ENCODE peak calls at places on chromosomes 6 and 20, in ten cellular contexts. One of them, this sample, is unnamed.

GRCh38 chr6:17962436-17963031 is 24.9 kb downstream of the KIF13A start:
- DNase-seq in PC-3: no peak
- DNase-seq in fibroblast of mammary gland: peak
- DNase-seq in gastrocnemius medialis: peak
- DNase-seq in lower lobe of right lung: peak
- DNase-seq in CD8-positive, alpha-beta T cell: no peak
- DNase-seq in heart right ventricle: peak
- DNase-seq in ovary: peak
- DNase-seq in spleen: no peak
- DNase-seq in BE2C: peak
- DNase-seq in this sample: peak

GRCh38 chr6:30690403-30691207 is at the start of gene NRM:
- DNase-seq in fibroblast of mammary gland: peak
- DNase-seq in gastrocnemius medialis: peak
- DNase-seq in spleen: peak
- DNase-seq in lower lobe of right lung: peak
- DNase-seq in PC-3: peak
- DNase-seq in BE2C: peak
- DNase-seq in ovary: peak
- DNase-seq in CD8-positive, alpha-beta T cell: no peak
- DNase-seq in heart right ventricle: peak
- DNase-seq in this sample: no peak

GRCh38 chr20:2301164-2301622 is 5.4 kb downstream of the TGM3 start:
- DNase-seq in heart right ventricle: peak
- DNase-seq in lower lobe of right lung: peak
- DNase-seq in ovary: no peak
- DNase-seq in PC-3: no peak
- DNase-seq in CD8-positive, alpha-beta T cell: no peak
- DNase-seq in fibroblast of mammary gland: peak
- DNase-seq in gastrocnemius medialis: peak
- DNase-seq in spleen: peak
- DNase-seq in BE2C: no peak
- DNase-seq in this sample: no peak

GRCh38 chr6:1527098-1527497 is 82.6 kb upstream of the FOXC1 start:
- DNase-seq in heart right ventricle: peak
- DNase-seq in ovary: peak
- DNase-seq in CD8-positive, alpha-beta T cell: no peak
- DNase-seq in spleen: peak
- DNase-seq in lower lobe of right lung: no peak
- DNase-seq in BE2C: no peak
- DNase-seq in PC-3: no peak
- DNase-seq in fibroblast of mammary gland: peak
- DNase-seq in gastrocnemius medialis: peak
- DNase-seq in this sample: no peak

GRCh38 chr6:37866590-37867507 is 47.3 kb downstream of the ZFAND3 start:
- DNase-seq in fibroblast of mammary gland: no peak
- DNase-seq in ovary: no peak
- DNase-seq in PC-3: no peak
- DNase-seq in lower lobe of right lung: no peak
- DNase-seq in spleen: no peak
- DNase-seq in gastrocnemius medialis: no peak
- DNase-seq in BE2C: no peak
- DNase-seq in CD8-positive, alpha-beta T cell: no peak
- DNase-seq in heart right ventricle: no peak
- DNase-seq in this sample: no peak

GRCh38 chr6:136160255-136160654 is 89.9 kb downstream of the MTFR2 start:
- DNase-seq in fibroblast of mammary gland: no peak
- DNase-seq in spleen: no peak
- DNase-seq in heart right ventricle: no peak
- DNase-seq in lower lobe of right lung: no peak
- DNase-seq in PC-3: no peak
- DNase-seq in ovary: no peak
- DNase-seq in gastrocnemius medialis: no peak
- DNase-seq in BE2C: no peak
- DNase-seq in CD8-positive, alpha-beta T cell: no peak
- DNase-seq in this sample: no peak

GRCh38 chr6:99184696-99185095 is 164.8 kb downstream of the FAXC start:
- DNase-seq in lower lobe of right lung: no peak
- DNase-seq in ovary: no peak
- DNase-seq in BE2C: no peak
- DNase-seq in PC-3: no peak
- DNase-seq in heart right ventricle: no peak
- DNase-seq in spleen: no peak
- DNase-seq in fibroblast of mammary gland: no peak
- DNase-seq in gastrocnemius medialis: no peak
- DNase-seq in CD8-positive, alpha-beta T cell: no peak
- DNase-seq in this sample: no peak

GRCh38 chr20:20785226-20785625 is 72.8 kb upstream of the RALGAPA2 start:
- DNase-seq in spleen: no peak
- DNase-seq in PC-3: no peak
- DNase-seq in ovary: no peak
- DNase-seq in fibroblast of mammary gland: no peak
- DNase-seq in CD8-positive, alpha-beta T cell: no peak
- DNase-seq in BE2C: no peak
- DNase-seq in lower lobe of right lung: no peak
- DNase-seq in heart right ventricle: no peak
- DNase-seq in gastrocnemius medialis: no peak
- DNase-seq in this sample: no peak

GRCh38 chr6:8628063-8628462 is 192.7 kb upstream of the SLC35B3 start:
- DNase-seq in BE2C: no peak
- DNase-seq in fibroblast of mammary gland: peak
- DNase-seq in PC-3: no peak
- DNase-seq in CD8-positive, alpha-beta T cell: no peak
- DNase-seq in lower lobe of right lung: no peak
- DNase-seq in spleen: no peak
- DNase-seq in ovary: no peak
- DNase-seq in heart right ventricle: no peak
- DNase-seq in gastrocnemius medialis: no peak
- DNase-seq in this sample: no peak

GRCh38 chr6:101761124-101761601 is 367.7 kb downstream of the GRIK2 start:
- DNase-seq in gastrocnemius medialis: no peak
- DNase-seq in PC-3: peak
- DNase-seq in lower lobe of right lung: no peak
- DNase-seq in spleen: no peak
- DNase-seq in heart right ventricle: no peak
- DNase-seq in CD8-positive, alpha-beta T cell: no peak
- DNase-seq in fibroblast of mammary gland: peak
- DNase-seq in ovary: no peak
- DNase-seq in BE2C: no peak
- DNase-seq in this sample: peak

GRCh38 chr20:37543828-37544227 is 16.2 kb upstream of the BLCAP start:
- DNase-seq in heart right ventricle: no peak
- DNase-seq in CD8-positive, alpha-beta T cell: no peak
- DNase-seq in PC-3: peak
- DNase-seq in spleen: no peak
- DNase-seq in gastrocnemius medialis: no peak
- DNase-seq in fibroblast of mammary gland: peak
- DNase-seq in lower lobe of right lung: no peak
- DNase-seq in BE2C: no peak
- DNase-seq in ovary: no peak
- DNase-seq in this sample: no peak

GRCh38 chr6:102763886-102764285 is 1370.4 kb downstream of the GRIK2 start:
- DNase-seq in PC-3: no peak
- DNase-seq in lower lobe of right lung: no peak
- DNase-seq in ovary: no peak
- DNase-seq in heart right ventricle: no peak
- DNase-seq in fibroblast of mammary gland: no peak
- DNase-seq in spleen: no peak
- DNase-seq in gastrocnemius medialis: no peak
- DNase-seq in BE2C: no peak
- DNase-seq in CD8-positive, alpha-beta T cell: no peak
- DNase-seq in this sample: no peak

GRCh38 chr20:2688041-2688591 is 4.5 kb upstream of the EBF4 start:
- DNase-seq in spleen: peak
- DNase-seq in lower lobe of right lung: peak
- DNase-seq in gastrocnemius medialis: no peak
- DNase-seq in fibroblast of mammary gland: peak
- DNase-seq in heart right ventricle: peak
- DNase-seq in CD8-positive, alpha-beta T cell: peak
- DNase-seq in BE2C: peak
- DNase-seq in ovary: peak
- DNase-seq in PC-3: peak
- DNase-seq in this sample: no peak

DNA sequence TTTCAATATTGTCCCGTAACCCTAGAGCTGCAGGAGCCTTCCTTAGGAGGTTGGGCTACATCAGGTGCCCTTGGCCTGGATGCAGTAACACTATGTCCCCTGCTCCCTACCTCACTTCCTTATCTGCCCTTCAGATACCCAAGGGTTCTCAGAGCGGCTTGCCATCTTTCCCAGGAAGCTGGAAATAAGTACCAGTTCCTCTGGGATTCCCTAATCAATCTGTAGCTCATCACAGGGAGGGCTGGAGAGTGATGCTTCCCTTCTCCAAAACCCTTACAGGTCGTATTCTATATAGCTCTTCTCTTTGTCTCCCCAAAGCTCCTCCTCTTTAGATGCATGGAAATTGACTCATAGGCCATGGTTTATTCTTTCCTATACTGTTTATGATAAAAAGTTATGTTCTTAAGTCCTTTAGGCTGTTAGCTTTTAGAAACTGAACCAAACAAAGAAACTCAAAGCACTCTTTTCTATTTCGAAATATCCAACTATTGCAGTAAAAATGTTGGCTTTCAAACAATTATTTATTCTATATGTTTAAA is 4.2 kb downstream of the MYCT1 start:
- DNase-seq in gastrocnemius medialis: no peak
- DNase-seq in CD8-positive, alpha-beta T cell: no peak
- DNase-seq in heart right ventricle: no peak
- DNase-seq in BE2C: no peak
- DNase-seq in ovary: no peak
- DNase-seq in fibroblast of mammary gland: no peak
- DNase-seq in spleen: no peak
- DNase-seq in PC-3: no peak
- DNase-seq in lower lobe of right lung: no peak
- DNase-seq in this sample: no peak
- H3K4me3 ChIP-seq in gastrocnemius medialis: peak
- H3K4me3 ChIP-seq in CD8-positive, alpha-beta T cell: no peak
- H3K4me3 ChIP-seq in heart right ventricle: peak
- H3K4me3 ChIP-seq in BE2C: no peak
- H3K4me3 ChIP-seq in ovary: no peak
- H3K4me3 ChIP-seq in fibroblast of mammary gland: no peak
- H3K4me3 ChIP-seq in spleen: no peak
- H3K4me3 ChIP-seq in PC-3: no peak
- H3K4me3 ChIP-seq in lower lobe of right lung: peak
- H3K4me3 ChIP-seq in this sample: no peak

GRCh38 chr6:20873425-20874190 is 339.4 kb downstream of the CDKAL1 start:
- DNase-seq in ovary: no peak
- DNase-seq in PC-3: peak
- DNase-seq in heart right ventricle: no peak
- DNase-seq in spleen: no peak
- DNase-seq in gastrocnemius medialis: no peak
- DNase-seq in fibroblast of mammary gland: peak
- DNase-seq in lower lobe of right lung: no peak
- DNase-seq in BE2C: peak
- DNase-seq in CD8-positive, alpha-beta T cell: no peak
- DNase-seq in this sample: no peak
- TF ChIP-seq CTCF in ovary: no peak
- TF ChIP-seq CTCF in PC-3: peak
- TF ChIP-seq CTCF in heart right ventricle: peak
- TF ChIP-seq CTCF in spleen: no peak
- TF ChIP-seq CTCF in gastrocnemius medialis: no peak
- TF ChIP-seq CTCF in fibroblast of mammary gland: peak
- TF ChIP-seq CTCF in lower lobe of right lung: no peak
- TF ChIP-seq CTCF in BE2C: peak
- TF ChIP-seq CTCF in CD8-positive, alpha-beta T cell: no peak
- TF ChIP-seq CTCF in this sample: peak

GRCh38 chr6:130467146-130467545 is 101.3 kb downstream of the TMEM200A start:
- DNase-seq in PC-3: no peak
- DNase-seq in BE2C: no peak
- DNase-seq in gastrocnemius medialis: no peak
- DNase-seq in CD8-positive, alpha-beta T cell: no peak
- DNase-seq in lower lobe of right lung: no peak
- DNase-seq in heart right ventricle: no peak
- DNase-seq in ovary: no peak
- DNase-seq in fibroblast of mammary gland: no peak
- DNase-seq in spleen: no peak
- DNase-seq in this sample: no peak

GRCh38 chr6:130466052-130466743 is 100.4 kb downstream of the TMEM200A start:
- DNase-seq in CD8-positive, alpha-beta T cell: no peak
- DNase-seq in lower lobe of right lung: no peak
- DNase-seq in PC-3: peak
- DNase-seq in ovary: no peak
- DNase-seq in heart right ventricle: no peak
- DNase-seq in fibroblast of mammary gland: peak
- DNase-seq in BE2C: no peak
- DNase-seq in gastrocnemius medialis: no peak
- DNase-seq in spleen: no peak
- DNase-seq in this sample: no peak

GRCh38 chr6:130470777-130471176 is 105.0 kb downstream of the TMEM200A start:
- DNase-seq in fibroblast of mammary gland: no peak
- DNase-seq in PC-3: no peak
- DNase-seq in lower lobe of right lung: no peak
- DNase-seq in ovary: no peak
- DNase-seq in BE2C: no peak
- DNase-seq in spleen: no peak
- DNase-seq in heart right ventricle: no peak
- DNase-seq in CD8-positive, alpha-beta T cell: no peak
- DNase-seq in gastrocnemius medialis: no peak
- DNase-seq in this sample: no peak

GRCh38 chr6:130466744-130467052 is 100.9 kb downstream of the TMEM200A start:
- DNase-seq in gastrocnemius medialis: no peak
- DNase-seq in PC-3: no peak
- DNase-seq in spleen: no peak
- DNase-seq in BE2C: no peak
- DNase-seq in CD8-positive, alpha-beta T cell: no peak
- DNase-seq in heart right ventricle: no peak
- DNase-seq in ovary: no peak
- DNase-seq in fibroblast of mammary gland: peak
- DNase-seq in lower lobe of right lung: no peak
- DNase-seq in this sample: no peak

GRCh38 chr6:130467595-130467994 is 101.8 kb downstream of the TMEM200A start:
- DNase-seq in spleen: no peak
- DNase-seq in heart right ventricle: no peak
- DNase-seq in lower lobe of right lung: no peak
- DNase-seq in fibroblast of mammary gland: no peak
- DNase-seq in CD8-positive, alpha-beta T cell: no peak
- DNase-seq in gastrocnemius medialis: no peak
- DNase-seq in PC-3: no peak
- DNase-seq in BE2C: no peak
- DNase-seq in ovary: no peak
- DNase-seq in this sample: no peak
- H3K4me3 ChIP-seq in spleen: no peak
- H3K4me3 ChIP-seq in heart right ventricle: no peak
- H3K4me3 ChIP-seq in lower lobe of right lung: no peak
- H3K4me3 ChIP-seq in fibroblast of mammary gland: no peak
- H3K4me3 ChIP-seq in CD8-positive, alpha-beta T cell: no peak
- H3K4me3 ChIP-seq in gastrocnemius medialis: no peak
- H3K4me3 ChIP-seq in PC-3: no peak
- H3K4me3 ChIP-seq in BE2C: no peak
- H3K4me3 ChIP-seq in ovary: no peak
- H3K4me3 ChIP-seq in this sample: no peak

DNA sequence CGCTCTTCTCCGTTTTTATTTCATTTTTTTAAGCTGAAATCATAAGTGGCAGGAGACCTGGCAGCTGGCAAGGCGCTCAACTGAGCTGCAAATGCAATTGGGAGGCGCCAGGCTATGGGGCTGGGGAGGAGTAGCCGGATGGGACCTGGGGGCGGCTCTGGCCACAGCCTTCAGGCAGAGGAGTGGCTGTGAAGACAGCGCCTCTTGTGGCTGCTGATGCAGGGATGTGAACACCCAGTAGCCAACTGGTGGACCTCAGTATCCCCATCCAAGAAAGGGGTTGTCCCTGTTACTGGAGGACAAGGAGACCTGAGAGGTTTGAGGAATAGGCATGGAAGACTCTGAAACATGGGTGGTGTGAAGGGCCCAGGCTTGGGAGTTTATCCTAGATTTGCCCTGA is 12.6 kb downstream of the KCNK17 start:
- DNase-seq in PC-3: peak
- DNase-seq in spleen: no peak
- DNase-seq in BE2C: peak
- DNase-seq in ovary: no peak
- DNase-seq in gastrocnemius medialis: no peak
- DNase-seq in fibroblast of mammary gland: no peak
- DNase-seq in CD8-positive, alpha-beta T cell: no peak
- DNase-seq in heart right ventricle: no peak
- DNase-seq in lower lobe of right lung: no peak
- DNase-seq in this sample: no peak
- TF ChIP-seq CTCF in PC-3: peak
- TF ChIP-seq CTCF in spleen: no peak
- TF ChIP-seq CTCF in BE2C: peak
- TF ChIP-seq CTCF in ovary: no peak
- TF ChIP-seq CTCF in gastrocnemius medialis: no peak
- TF ChIP-seq CTCF in fibroblast of mammary gland: peak
- TF ChIP-seq CTCF in CD8-positive, alpha-beta T cell: no peak
- TF ChIP-seq CTCF in heart right ventricle: no peak
- TF ChIP-seq CTCF in lower lobe of right lung: no peak
- TF ChIP-seq CTCF in this sample: peak